ENCODE peak calls at places on chromosome 17, in five cellular contexts. S is Ammon's horn; L is COR-L47; E is CD4-positive, alpha-beta T cell; H is lower lobe of right lung. Z is an unnamed sample.

GRCh38 chr17:49886036-49886435 is 38.2 kb upstream of the TAC4 start:
- DNase-seq in E (no peak), H (no peak), L (no peak), S (no peak), Z (no peak)

GRCh38 chr17:58556833-58557250 is 42.4 kb upstream of the MTMR4 start:
- DNase-seq in E (no peak), S (peak; percentile 77), H (no peak), L (no peak), Z (no peak)

GRCh38 chr17:31541559-31541958 is 150.1 kb downstream of the RAB11FIP4 start:
- DNase-seq in H (no peak), L (peak; percentile 24), S (no peak), E (no peak), Z (no peak)

GRCh38 chr17:46080118-46081017 is 81.3 kb downstream of the STH start:
- DNase-seq in E (no peak), S (no peak), H (no peak), L (no peak), Z (no peak)

GRCh38 chr17:28221751-28222414 is 97.1 kb upstream of the TMEM97 start:
- DNase-seq in S (no peak), H (no peak), E (no peak), L (no peak), Z (no peak)

GRCh38 chr17:11921296-11921695 is 76.0 kb downstream of the ZNF18 start:
- DNase-seq in H (no peak), E (no peak), S (no peak), L (no peak), Z (no peak)

GRCh38 chr17:67435122-67435521 is 58.0 kb downstream of the PITPNC1 start:
- DNase-seq in L (no peak), S (no peak), E (peak; percentile 42), H (no peak), Z (no peak)

GRCh38 chr17:75244133-75244866 is 17.1 kb downstream of the GGA3 start:
- DNase-seq in S (no peak), E (no peak), H (no peak), L (no peak), Z (no peak)

GRCh38 chr17:75346906-75347305 is 57.7 kb upstream of the SLC25A19 start:
- DNase-seq in S (no peak), H (no peak), E (no peak), L (no peak), Z (no peak)

GRCh38 chr17:70110443-70110880 is 35.4 kb downstream of the KCNJ16 start:
- DNase-seq in E (no peak), H (no peak), L (no peak), S (no peak), Z (no peak)

GRCh38 chr17:60577147-60577925 is 22.7 kb upstream of the PPM1D start:
- DNase-seq in E (no peak), L (peak; percentile 12), S (peak; percentile 80), H (no peak), Z (peak; percentile 29)

GRCh38 chr17:6041261-6041660 is 28.9 kb upstream of the WSCD1 start:
- DNase-seq in S (no peak), H (no peak), L (no peak), E (no peak), Z (no peak)

GRCh38 chr17:77449908-77450741 is 309.4 kb downstream of the SEC14L1 start:
- DNase-seq in S (peak; percentile 83), E (no peak), L (no peak), H (no peak), Z (no peak)

GRCh38 chr17:48503747-48504146 is 27.1 kb downstream of the HOXB1 start:
- DNase-seq in S (no peak), E (no peak), L (no peak), H (no peak), Z (no peak)

GRCh38 chr17:50191070-50192045 is 10.1 kb downstream of the COL1A1 start:
- DNase-seq in L (no peak), H (no peak), S (no peak), E (no peak), Z (no peak)

GRCh38 chr17:47323382-47324223 is at the start of gene EFCAB13:
- DNase-seq in H (peak; percentile 94), S (peak; percentile 68), L (peak; percentile 64), E (peak; percentile 72), Z (peak; percentile 85)

GRCh38 chr17:68424861-68425260 is 32.4 kb downstream of the WIPI1 start:
- DNase-seq in H (peak; percentile 69), E (no peak), L (peak; percentile 37), S (no peak), Z (no peak)

GRCh38 chr17:63490321-63490720 is 13.5 kb downstream of the ACE start:
- DNase-seq in E (no peak), L (no peak), H (no peak), S (no peak), Z (no peak)

GRCh38 chr17:10125761-10126553 is 72.4 kb downstream of the GAS7 start:
- DNase-seq in H (no peak), S (no peak), L (no peak), E (no peak), Z (no peak)

GRCh38 chr17:28317965-28318758 is 838 bp upstream of the TMEM97 start:
- DNase-seq in L (no peak), E (no peak), H (no peak), S (no peak), Z (no peak)

GRCh38 chr17:8925808-8926207 is 39.7 kb downstream of the PIK3R5 start:
- DNase-seq in H (no peak), S (no peak), E (no peak), L (no peak), Z (no peak)

GRCh38 chr17:45146616-45147101 is 1.6 kb upstream of the HEXIM1 start:
- DNase-seq in E (no peak), H (no peak), S (no peak), L (no peak), Z (no peak)

GRCh38 chr17:51653902-51654301 is 393.6 kb downstream of the UTP18 start:
- DNase-seq in S (peak; percentile 49), E (no peak), L (no peak), H (no peak), Z (no peak)

GRCh38 chr17:74862108-74862901 is 2.6 kb upstream of the GRIN2C start:
- DNase-seq in S (peak; percentile 76), H (peak; percentile 82), L (peak; percentile 55), E (peak; percentile 70), Z (no peak)

GRCh38 chr17:2943971-2944370 is 119.4 kb downstream of the OR1D5 start:
- DNase-seq in E (no peak), H (peak; percentile 42), S (no peak), L (no peak), Z (no peak)

GRCh38 chr17:9828296-9829059 is 2.8 kb downstream of the GLP2R start:
- DNase-seq in E (no peak), H (no peak), S (no peak), L (no peak), Z (no peak)

GRCh38 chr17:72373910-72374741 is 253.3 kb downstream of the SOX9 start:
- DNase-seq in H (no peak), L (no peak), S (no peak), E (no peak), Z (no peak)

GRCh38 chr17:17355426-17355825 is 52.3 kb downstream of the NT5M start:
- DNase-seq in S (no peak), E (no peak), H (no peak), L (no peak), Z (no peak)

GRCh38 chr17:4566785-4567184 is 6.4 kb upstream of the GGT6 start:
- DNase-seq in H (peak; percentile 39), L (peak; percentile 35), E (peak; percentile 24), S (peak; percentile 71), Z (no peak)

GRCh38 chr17:76480676-76481075 is 13.3 kb downstream of the AANAT start:
- DNase-seq in S (peak; percentile 53), L (no peak), E (no peak), H (no peak), Z (no peak)

GRCh38 chr17:8965394-8966168 is at the start of gene PIK3R5:
- DNase-seq in H (peak; percentile 81), L (no peak), E (peak; percentile 86), S (no peak), Z (peak; percentile 75)

GRCh38 chr17:17605747-17606083 is 14.2 kb upstream of the PEMT start:
- DNase-seq in L (no peak), S (no peak), H (no peak), E (no peak), Z (no peak)

GRCh38 chr17:81612172-81612571 is 24.7 kb downstream of the NPLOC4 start:
- DNase-seq in L (no peak), S (no peak), E (no peak), H (no peak), Z (no peak)

GRCh38 chr17:40014375-40014980 is 762 bp upstream of the CSF3 start:
- DNase-seq in E (no peak), L (no peak), H (no peak), S (no peak), Z (no peak)

GRCh38 chr17:39700148-39700987 is 504 bp downstream of the ERBB2 start:
- DNase-seq in L (no peak), H (no peak), S (no peak), E (no peak), Z (no peak)

GRCh38 chr17:81025756-81026155 is 9.2 kb upstream of the BAIAP2 start:
- DNase-seq in S (peak; percentile 48), H (peak; percentile 51), L (no peak), E (no peak), Z (no peak)

GRCh38 chr17:38444151-38444550 is 15.9 kb downstream of the ARHGAP23 start:
- DNase-seq in E (peak; percentile 41), H (peak; percentile 76), L (peak; percentile 74), S (peak; percentile 86), Z (peak; percentile 81)

GRCh38 chr17:48601528-48602430 is 3.0 kb downstream of the HOXB6 start:
- DNase-seq in E (no peak), H (no peak), S (no peak), L (no peak), Z (peak; percentile 40)

GRCh38 chr17:7443499-7444485 is 1.1 kb upstream of the CHRNB1 start:
- DNase-seq in E (no peak), H (no peak), L (no peak), S (no peak), Z (no peak)